ENCODE peak calls at places on chromosomes 16 and 17, in eight cellular contexts. B is stimulated activated CD4-positive, alpha-beta T cell treated with anti-CD3 and anti-CD28 coated beads, Interleukin-4, amount 100 ng/mL, for 48 hours; A is stimulated activated CD8-positive, alpha-beta memory T cell treated with anti-CD3 and anti-CD28 coated beads, Interleukin-15, amount 100 ng/mL, for 24 hours; Y is T-helper 2 cell; M is germinal center; K is effector memory CD8-positive, alpha-beta T cell; F is nucleus accumbens; X is foreskin fibroblast. G is an unnamed sample.

GRCh38 chr16:30335598-30336474 is 19.3 kb downstream of the CD2BP2 start:
- DNase-seq in B (no peak), M (no peak), K (no peak), X (no peak), F (no peak), Y (peak; percentile 36), A (no peak), G (no peak)

GRCh38 chr17:50956750-50957523 is 90.8 kb upstream of the TOB1 start:
- DNase-seq in Y (peak; percentile 75), B (peak; percentile 55), F (peak; percentile 51), K (peak; percentile 63), X (no peak), M (peak; percentile 72), A (peak; percentile 29), G (peak; percentile 61)

GRCh38 chr16:70661918-70662641 is 15.7 kb downstream of the IL34 start:
- DNase-seq in B (no peak), A (no peak), Y (no peak), X (no peak), K (no peak), F (no peak), M (no peak), G (no peak)

GRCh38 chr17:40433551-40434384 is 9.5 kb upstream of the IGFBP4 start:
- DNase-seq in K (no peak), B (no peak), Y (peak; percentile 43), X (no peak), A (no peak), M (no peak), F (no peak), G (no peak)

GRCh38 chr16:88303890-88304819 is 78.6 kb upstream of the ZNF469 start:
- DNase-seq in X (peak; percentile 92), K (no peak), B (no peak), F (no peak), Y (no peak), A (no peak), M (no peak), G (no peak)

GRCh38 chr17:72126575-72127486 is 6.0 kb downstream of the SOX9 start:
- DNase-seq in K (no peak), Y (no peak), F (no peak), X (peak; percentile 92), M (no peak), B (no peak), A (no peak), G (no peak)

GRCh38 chr16:77721752-77722314 is 481 bp upstream of the NUDT7 start:
- DNase-seq in K (no peak), B (no peak), F (no peak), A (no peak), Y (no peak), X (no peak), M (no peak), G (no peak)

GRCh38 chr17:20122236-20122879 is 113.2 kb downstream of the SPECC1 start:
- DNase-seq in Y (no peak), A (no peak), B (no peak), K (no peak), F (peak; percentile 55), X (no peak), M (no peak), G (no peak)

G was measured in central memory CD4-positive, alpha-beta T cell.